ENCODE peak calls at places on chromosomes 13 and 19, in eight cellular contexts. E is activated CD4-positive, alpha-beta T cell treated with anti-CD3 and anti-CD28 coated beads for 24 hours; J is stimulated activated CD4-positive, alpha-beta T cell treated with anti-CD3 and anti-CD28 coated beads, Interleukin-1b, Interleukin-23, amount 100 ng/mL, for 24 hours; M is cardiac fibroblast; F is foreskin fibroblast; T is effector memory CD4-positive, alpha-beta T cell; K is left ventricle myocardium superior; U is NCI-H1436. Z is an unnamed sample.

GRCh38 chr19:30719189-30719990 is 347.2 kb downstream of the ZNF536 start:
- DNase-seq in E (no peak), J (no peak), M (peak; percentile 18), F (peak; percentile 12), T (no peak), K (peak; percentile 91), U (no peak), Z (no peak)

GRCh38 chr13:77751513-77752456 is 54.3 kb downstream of the SLAIN1 start:
- DNase-seq in E (peak; percentile 12), J (peak; percentile 14), M (peak; percentile 70), F (peak; percentile 6), T (no peak), K (no peak), U (peak; percentile 9), Z (no peak)

GRCh38 chr13:74202129-74202528 is 67.9 kb upstream of the KLF12 start:
- DNase-seq in E (no peak), J (no peak), M (no peak), F (no peak), T (no peak), K (no peak), U (no peak), Z (no peak)

GRCh38 chr19:5899728-5900526 is 3.7 kb downstream of the NDUFA11 start:
- DNase-seq in E (no peak), J (no peak), M (no peak), F (no peak), T (no peak), K (no peak), U (no peak), Z (no peak)

GRCh38 chr19:38285567-38285966 is 18.5 kb upstream of the C19orf33 start:
- DNase-seq in E (no peak), J (no peak), M (peak; percentile 75), F (peak; percentile 51), T (no peak), K (no peak), U (no peak), Z (no peak)

GRCh38 chr19:41872775-41873647 is 4.1 kb upstream of the CD79A start:
- DNase-seq in E (peak; percentile 64), J (peak; percentile 50), M (peak; percentile 71), F (peak; percentile 49), T (peak; percentile 39), K (peak; percentile 69), U (peak; percentile 23), Z (no peak)

GRCh38 chr19:42111384-42111783 is 20.9 kb downstream of the POU2F2 start:
- DNase-seq in E (no peak), J (no peak), M (peak; percentile 84), F (peak; percentile 87), T (no peak), K (no peak), U (no peak), Z (no peak)

GRCh38 chr13:95540848-95541247 is 11.7 kb upstream of the CLDN10 start:
- DNase-seq in E (no peak), J (no peak), M (no peak), F (no peak), T (no peak), K (peak; percentile 78), U (no peak), Z (no peak)

GRCh38 chr13:99313473-99313872 is 6.3 kb upstream of the GPR183 start:
- DNase-seq in E (no peak), J (no peak), M (no peak), F (no peak), T (no peak), K (no peak), U (no peak), Z (no peak)

GRCh38 chr19:47564081-47564480 is 8.9 kb downstream of the ZNF541 start:
- DNase-seq in E (no peak), J (no peak), M (no peak), F (no peak), T (no peak), K (no peak), U (no peak), Z (no peak)

GRCh38 chr19:16160943-16161560 is 12.3 kb downstream of the CIB3 start:
- DNase-seq in E (no peak), J (no peak), M (peak; percentile 77), F (peak; percentile 67), T (no peak), K (no peak), U (no peak), Z (no peak)

GRCh38 chr19:48094129-48094842 is 16.3 kb downstream of the PLA2G4C start:
- DNase-seq in E (no peak), J (no peak), M (no peak), F (no peak), T (no peak), K (no peak), U (no peak), Z (no peak)

GRCh38 chr13:26614721-26615120 is 57.2 kb downstream of the WASF3 start:
- DNase-seq in E (no peak), J (no peak), M (no peak), F (no peak), T (no peak), K (no peak), U (no peak), Z (no peak)

GRCh38 chr13:91714726-91715334 is 316.4 kb downstream of the GPC5 start:
- DNase-seq in E (no peak), J (no peak), M (no peak), F (no peak), T (no peak), K (no peak), U (no peak), Z (no peak)

GRCh38 chr13:70054572-70054971 is 53.1 kb upstream of the ATXN8OS start:
- DNase-seq in E (no peak), J (no peak), M (no peak), F (no peak), T (no peak), K (no peak), U (no peak), Z (no peak)

GRCh38 chr13:101121608-101122007 is 294.7 kb downstream of the NALCN start:
- DNase-seq in E (no peak), J (no peak), M (no peak), F (no peak), T (no peak), K (no peak), U (no peak), Z (no peak)

GRCh38 chr19:9877775-9878510 is 42.8 kb downstream of the PIN1 start:
- DNase-seq in E (no peak), J (no peak), M (peak; percentile 67), F (peak; percentile 72), T (no peak), K (no peak), U (no peak), Z (no peak)

GRCh38 chr13:110936519-110936918 is 21.6 kb upstream of the ANKRD10 start:
- DNase-seq in E (no peak), J (no peak), M (no peak), F (no peak), T (no peak), K (no peak), U (no peak), Z (no peak)

GRCh38 chr19:45884682-45885555 is 1.0 kb downstream of the IRF2BP1 start:
- DNase-seq in E (no peak), J (no peak), M (no peak), F (no peak), T (no peak), K (no peak), U (no peak), Z (no peak)

GRCh38 chr13:78147905-78148304 is 229.3 kb upstream of the EDNRB start:
- DNase-seq in E (no peak), J (no peak), M (peak; percentile 87), F (peak; percentile 44), T (no peak), K (no peak), U (no peak), Z (no peak)

GRCh38 chr13:49443327-49443688 is 556 bp downstream of the CAB39L start:
- DNase-seq in E (no peak), J (no peak), M (peak; percentile 51), F (no peak), T (no peak), K (no peak), U (no peak), Z (no peak)

GRCh38 chr19:49889687-49890348 is 6.9 kb downstream of the IL4I1 start:
- DNase-seq in E (peak; percentile 65), J (peak; percentile 48), M (peak; percentile 75), F (peak; percentile 73), T (peak; percentile 50), K (peak; percentile 83), U (no peak), Z (no peak)

GRCh38 chr13:114128348-114128623 is 4.1 kb downstream of the RASA3 start:
- DNase-seq in E (no peak), J (no peak), M (no peak), F (no peak), T (no peak), K (no peak), U (no peak), Z (no peak)

GRCh38 chr19:6287269-6287885 is 7.6 kb upstream of the MLLT1 start:
- DNase-seq in E (no peak), J (no peak), M (peak; percentile 17), F (no peak), T (no peak), K (no peak), U (no peak), Z (no peak)